ENCODE peak calls at places on chromosomes 3 and 15, in ten cellular contexts. H is fibroblast of lung; P is aorta; B is stomach; E is body of pancreas; V is neuronal stem cell; Z is effector memory CD4-positive, alpha-beta T cell; I is PC-3; W is IMR-90; G is SK-N-SH. X is an unnamed sample. For H3K4me1, the result is how much of the 10 kb centered on the place peaks cover.

GRCh38 chr3:2714856-2715255 is 395.3 kb downstream of the IL5RA start:
- DNase-seq in E (no peak), I (no peak), W (no peak), P (no peak), G (no peak), H (no peak), Z (no peak), B (no peak), V (no peak), X (no peak)

GRCh38 chr3:143529778-143530177 is 318.5 kb downstream of the SLC9A9 start:
- DNase-seq in Z (no peak), E (no peak), B (no peak), H (no peak), W (no peak), P (no peak), G (no peak), I (no peak), V (no peak), X (no peak)

GRCh38 chr3:57889807-57890206 is 118.4 kb upstream of the FLNB start:
- DNase-seq in V (no peak), E (no peak), Z (no peak), I (no peak), W (peak), G (no peak), H (peak), P (no peak), B (no peak), X (no peak)

GRCh38 chr15:98580577-98580976 is 67.8 kb upstream of the IGF1R start:
- DNase-seq in Z (no peak), E (no peak), H (no peak), B (no peak), I (no peak), P (no peak), V (no peak), W (no peak), G (no peak), X (no peak)

GRCh38 chr3:10968390-10968789 is 24.2 kb upstream of the SLC6A1 start:
- DNase-seq in I (no peak), W (no peak), G (peak), P (no peak), V (no peak), E (no peak), H (no peak), B (no peak), Z (no peak), X (no peak)

GRCh38 chr3:113261996-113262665 is 50.8 kb downstream of the BOC start:
- DNase-seq in H (peak), Z (no peak), P (no peak), E (peak), G (no peak), V (no peak), I (no peak), B (no peak), W (no peak), X (peak)

GRCh38 chr3:32438596-32439344 is 47.1 kb downstream of the CMTM7 start:
- DNase-seq in E (no peak), W (no peak), P (no peak), H (peak), Z (no peak), I (no peak), B (no peak), V (no peak), G (no peak), X (no peak)

GRCh38 chr3:127043731-127044510 is 61.0 kb downstream of the PLXNA1 start:
- DNase-seq in Z (no peak), V (no peak), I (no peak), P (peak), H (no peak), E (no peak), W (no peak), B (no peak), G (no peak), X (peak)

GRCh38 chr15:87416591-87417257 is 839.8 kb downstream of the NTRK3 start:
- DNase-seq in I (no peak), B (no peak), Z (no peak), E (no peak), W (no peak), G (peak), H (no peak), V (no peak), P (no peak), X (no peak)

DNA sequence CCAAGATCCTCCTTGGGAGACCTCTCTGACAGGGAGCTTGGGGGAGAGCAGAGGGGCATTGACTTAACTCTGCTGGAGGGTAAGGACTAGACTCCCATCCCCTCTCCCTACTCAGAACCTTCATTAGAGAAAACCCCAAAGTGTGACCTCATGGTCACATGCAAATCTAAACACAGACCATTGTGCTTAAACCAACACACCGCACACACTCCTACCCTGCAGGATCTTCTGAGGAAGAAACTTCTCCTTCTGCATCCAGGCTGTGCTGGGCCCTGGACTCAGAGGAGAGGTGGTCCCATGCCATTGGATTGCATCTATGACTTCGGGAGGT is 797 bp upstream of the PARP16 start:
- DNase-seq in G (no peak), W (peak), H (no peak), P (no peak), V (no peak), Z (no peak), B (no peak), E (no peak), I (no peak), X (no peak)
- H3K27ac ChIP-seq in G (no peak), W (no peak), H (no peak), P (no peak), V (no peak), Z (peak), B (peak), E (peak), I (no peak), X (peak)

DNA sequence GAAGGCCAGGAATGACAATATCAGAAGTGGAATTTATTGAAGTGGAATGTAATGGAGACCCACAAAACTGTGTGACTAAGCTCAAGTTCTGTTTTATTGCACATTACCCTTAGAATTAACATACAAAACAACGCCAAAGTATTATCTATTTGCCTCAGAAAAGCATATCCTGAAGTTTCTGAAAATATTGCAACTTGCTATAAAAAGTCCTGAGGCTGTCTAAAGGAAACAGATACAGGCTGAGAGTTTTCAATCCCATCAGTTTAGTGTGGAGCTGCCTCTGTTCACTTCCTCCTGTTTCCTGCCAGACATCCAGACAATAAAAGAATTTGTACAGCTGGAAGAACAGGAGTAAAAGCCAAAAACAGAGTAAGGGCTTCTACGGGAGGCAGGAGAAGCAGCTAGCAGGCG is 108.8 kb downstream of the FBN1 start:
- DNase-seq in E (no peak), P (no peak), Z (no peak), G (peak), H (peak), W (peak), V (no peak), I (no peak), B (no peak), X (no peak)
- H3K4me3 ChIP-seq in E (no peak), P (no peak), Z (no peak), G (no peak), H (no peak), W (no peak), V (no peak), I (no peak), B (no peak), X (no peak)

DNA sequence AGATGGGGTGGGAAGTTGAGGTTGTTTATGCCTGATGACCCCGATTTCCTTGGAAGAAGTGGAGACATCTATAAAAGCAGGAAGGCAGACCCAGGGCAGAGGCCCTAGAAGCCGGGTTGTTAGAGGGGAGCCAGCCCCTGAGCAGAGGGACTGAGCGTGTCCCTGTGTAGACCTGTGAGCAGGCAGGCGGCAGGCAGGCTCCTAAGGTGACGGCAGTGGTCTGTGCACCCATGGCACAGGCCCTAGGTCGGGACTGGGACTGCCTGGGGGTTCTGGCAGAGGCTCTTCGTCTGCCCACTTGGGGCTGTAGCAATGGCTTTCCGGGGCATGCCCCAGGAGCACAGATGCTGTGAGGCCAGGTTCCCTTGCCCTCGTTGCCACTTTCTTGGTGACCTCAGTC is 9.9 kb downstream of the SEMA4B start:
- DNase-seq in I (no peak), Z (no peak), V (no peak), B (no peak), H (no peak), G (no peak), E (no peak), W (no peak), P (peak), X (no peak)
- H3K4me1 ChIP-seq in I (half or more), Z (under half), V (under half), B (half or more), H (under half), G (under half), E (half or more), W (under half), P (under half), X (under half)

DNA sequence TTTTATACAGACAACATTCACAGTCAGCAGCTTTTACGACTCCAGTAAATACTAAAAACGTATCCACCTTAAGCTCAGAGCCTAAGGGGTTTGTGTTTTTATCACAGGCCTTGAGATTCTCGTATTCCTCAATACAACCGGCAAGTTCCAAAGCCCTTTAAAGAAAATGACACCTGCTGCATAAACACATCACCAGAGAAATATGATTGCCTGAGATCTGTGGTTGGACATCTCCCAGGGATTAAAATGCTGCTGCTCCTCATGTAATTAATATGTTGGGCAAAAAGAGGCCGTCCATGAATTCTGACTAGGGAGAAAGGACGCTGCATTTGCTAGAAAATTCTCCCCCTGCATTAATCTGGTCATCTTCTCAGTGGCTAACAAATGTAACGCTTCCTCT is 544.8 kb downstream of the MAGI1 start:
- DNase-seq in G (no peak), I (no peak), P (no peak), Z (no peak), V (no peak), E (no peak), B (no peak), W (no peak), H (no peak), X (no peak)
- H3K27ac ChIP-seq in G (no peak), I (no peak), P (no peak), Z (no peak), V (no peak), E (no peak), B (no peak), W (no peak), H (no peak), X (no peak)

GRCh38 chr3:169429328-169429727 is 234.2 kb downstream of the MECOM start:
- DNase-seq in V (no peak), G (no peak), Z (no peak), P (no peak), W (no peak), H (no peak), B (no peak), E (no peak), I (no peak), X (no peak)
- H3K4me3 ChIP-seq in V (no peak), G (no peak), Z (no peak), P (no peak), W (no peak), H (no peak), B (no peak), E (no peak), I (no peak), X (no peak)

X was measured in gastrocnemius medialis.